ENCODE peak calls at places on chromosome 14, in six cellular contexts. V is Peyer's patch, X is breast epithelium, Y is spleen, C is stomach, M is body of pancreas. G is an unnamed sample.

GRCh38 chr14:51653096-51653814 is 1.5 kb downstream of the FRMD6 start:
- DNase-seq in V (no peak), X (no peak), Y (no peak), C (no peak), M (no peak), G (no peak)

GRCh38 chr14:99612065-99612736 is 8.2 kb upstream of the CCDC85C start:
- DNase-seq in V (peak; percentile 81), X (no peak), Y (no peak), C (peak; percentile 56), M (no peak), G (no peak)

GRCh38 chr14:104288272-104288671 is 149.9 kb downstream of the KIF26A start:
- DNase-seq in V (no peak), X (peak; percentile 31), Y (peak; percentile 54), C (no peak), M (peak; percentile 1), G (no peak)

GRCh38 chr14:71985538-71986234 is 53.5 kb downstream of the RGS6 start:
- DNase-seq in V (no peak), X (no peak), Y (no peak), C (no peak), M (no peak), G (no peak)

GRCh38 chr14:49306152-49306751 is 279.9 kb downstream of the RPS29 start:
- DNase-seq in V (no peak), X (no peak), Y (no peak), C (no peak), M (no peak), G (no peak)

GRCh38 chr14:72643317-72643801 is 250.5 kb downstream of the DPF3 start:
- DNase-seq in V (no peak), X (no peak), Y (no peak), C (no peak), M (no peak), G (no peak)

GRCh38 chr14:91230363-91231035 is 14.0 kb downstream of the GPR68 start:
- DNase-seq in V (no peak), X (no peak), Y (no peak), C (no peak), M (no peak), G (no peak)

GRCh38 chr14:26872930-26873470 is 275.2 kb upstream of the NOVA1 start:
- DNase-seq in V (no peak), X (no peak), Y (no peak), C (no peak), M (peak; percentile 20), G (no peak)

GRCh38 chr14:105442125-105442524 is 22.5 kb downstream of the MTA1 start:
- DNase-seq in V (no peak), X (no peak), Y (no peak), C (no peak), M (no peak), G (no peak)

GRCh38 chr14:59419383-59419782 is 45.8 kb downstream of the GPR135 start:
- DNase-seq in V (no peak), X (no peak), Y (no peak), C (no peak), M (no peak), G (no peak)

GRCh38 chr14:92959761-92960680 is 37.1 kb downstream of the CHGA start:
- DNase-seq in V (no peak), X (no peak), Y (peak; percentile 66), C (no peak), M (no peak), G (no peak)

GRCh38 chr14:91140672-91141071 is 26.8 kb downstream of the DGLUCY start:
- DNase-seq in V (peak; percentile 74), X (no peak), Y (no peak), C (peak; percentile 45), M (no peak), G (no peak)

GRCh38 chr14:60589442-60589841 is 59.8 kb downstream of the SIX1 start:
- DNase-seq in V (no peak), X (no peak), Y (no peak), C (no peak), M (no peak), G (no peak)

GRCh38 chr14:29805415-29806123 is 122.1 kb downstream of the PRKD1 start:
- DNase-seq in V (no peak), X (no peak), Y (no peak), C (peak; percentile 73), M (peak; percentile 88), G (peak; percentile 44)

GRCh38 chr14:96681826-96682225 is 115.4 kb upstream of the VRK1 start:
- DNase-seq in V (no peak), X (no peak), Y (no peak), C (no peak), M (no peak), G (no peak)

GRCh38 chr14:100737526-100737925 is 10.8 kb downstream of the DLK1 start:
- DNase-seq in V (no peak), X (peak; percentile 15), Y (peak; percentile 62), C (no peak), M (no peak), G (no peak)

GRCh38 chr14:93212432-93212831 is 5.4 kb downstream of the UBR7 start:
- DNase-seq in V (no peak), X (no peak), Y (no peak), C (no peak), M (no peak), G (no peak)

GRCh38 chr14:71141701-71142374 is 234.6 kb downstream of the PCNX1 start:
- DNase-seq in V (no peak), X (no peak), Y (no peak), C (no peak), M (no peak), G (no peak)

GRCh38 chr14:30888480-30889243 is 14.3 kb downstream of the COCH start:
- DNase-seq in V (no peak), X (no peak), Y (no peak), C (no peak), M (no peak), G (no peak)

GRCh38 chr14:65025818-65026217 is 39.1 kb downstream of the FNTB start:
- DNase-seq in V (no peak), X (no peak), Y (no peak), C (no peak), M (no peak), G (no peak)

GRCh38 chr14:85539510-85539909 is 9.6 kb downstream of the FLRT2 start:
- DNase-seq in V (no peak), X (no peak), Y (no peak), C (no peak), M (no peak), G (no peak)

GRCh38 chr14:21267431-21267845 is 1.8 kb downstream of the HNRNPC start:
- DNase-seq in V (no peak), X (no peak), Y (no peak), C (no peak), M (no peak), G (no peak)

GRCh38 chr14:21268612-21269251 is 510 bp downstream of the HNRNPC start:
- DNase-seq in V (peak; percentile 64), X (no peak), Y (no peak), C (peak; percentile 30), M (peak; percentile 27), G (peak; percentile 61)

GRCh38 chr14:21267886-21268611 is 1.2 kb downstream of the HNRNPC start:
- DNase-seq in V (no peak), X (no peak), Y (no peak), C (no peak), M (no peak), G (no peak)

GRCh38 chr14:21264025-21264801 is 5.0 kb downstream of the HNRNPC start:
- DNase-seq in V (no peak), X (no peak), Y (no peak), C (no peak), M (no peak), G (no peak)

DNA sequence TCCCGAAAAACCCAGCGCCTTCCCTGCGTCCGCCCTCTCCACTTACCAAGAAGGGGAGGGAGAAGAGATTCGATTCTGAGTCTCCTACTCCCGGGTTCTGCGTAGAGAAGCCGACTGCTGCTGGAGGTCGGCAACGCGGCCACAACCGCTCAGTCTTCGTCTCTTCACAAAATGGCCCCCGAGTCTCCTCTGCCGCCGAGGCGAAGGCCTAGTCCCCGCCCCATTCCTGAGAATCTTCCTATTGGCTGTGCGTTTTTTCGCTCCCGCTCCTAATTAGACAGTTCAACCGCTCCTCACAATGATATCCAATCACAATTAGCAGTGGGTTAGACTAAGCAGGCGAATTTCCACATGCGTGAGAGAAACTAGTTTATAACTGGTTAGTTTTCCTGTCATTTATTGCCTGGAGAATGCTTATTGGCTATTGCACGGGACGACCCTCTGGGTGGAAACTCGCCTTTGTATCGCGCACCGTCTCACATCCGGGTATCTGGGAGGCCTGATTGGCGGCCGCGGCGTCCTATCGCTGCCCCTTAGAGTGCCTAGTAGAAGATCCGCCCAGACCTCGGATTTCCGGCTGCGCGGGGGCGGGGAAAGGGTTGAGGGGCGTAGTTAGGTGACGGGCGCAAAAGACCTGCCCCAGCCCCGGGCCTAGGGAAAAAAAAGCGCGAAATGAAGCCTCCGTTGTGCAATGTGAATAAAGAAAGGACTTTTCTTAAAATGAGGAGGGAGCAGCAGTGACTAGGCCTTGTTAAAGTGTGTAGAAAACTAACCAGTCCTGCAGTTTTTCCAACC is at the start of gene HNRNPC:
- DNase-seq in V (peak; percentile 100), X (peak; percentile 100), Y (peak; percentile 100), C (peak; percentile 100), M (peak; percentile 99), G (peak; percentile 100)
- TF ChIP-seq POLR2A in V (peak; percentile 96), X (peak; percentile 99), Y (peak; percentile 90), C (no peak), M (peak; percentile 99), G (peak; percentile 97)

DNA sequence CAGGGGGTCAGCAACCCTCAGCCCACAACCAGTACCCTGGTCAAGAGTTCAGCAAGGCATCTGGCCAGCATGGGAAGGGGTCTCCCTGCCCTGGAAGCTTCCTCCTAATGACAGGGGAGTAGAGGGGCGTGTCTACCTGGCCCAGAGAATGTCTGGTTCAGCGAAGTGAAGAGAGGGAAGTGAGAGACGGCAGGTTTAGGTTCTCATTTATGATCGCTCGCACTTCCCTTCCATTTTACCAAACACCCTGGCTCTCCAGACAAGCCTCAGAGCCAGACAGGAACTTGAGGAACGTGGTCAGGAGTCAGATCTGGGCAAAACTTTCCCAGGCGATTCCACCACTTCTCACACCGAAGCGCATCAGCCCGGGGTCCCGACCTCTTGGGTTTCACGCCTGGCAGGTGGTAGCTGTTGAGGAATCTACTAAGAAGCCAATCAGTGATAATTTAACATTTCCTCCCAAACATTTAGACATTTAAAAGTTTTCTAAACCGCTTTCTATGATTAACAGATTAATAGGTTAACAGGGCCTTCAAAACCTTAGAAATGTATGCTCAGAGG is 21.3 kb downstream of the ACTN1 start:
- DNase-seq in V (no peak), X (no peak), Y (no peak), C (no peak), M (no peak), G (no peak)
- H3K4me3 ChIP-seq in V (no peak overlapping the region), X (no peak overlapping the region), Y (no peak overlapping the region), C (no peak overlapping the region), M (no peak overlapping the region), G (no peak overlapping the region)

GRCh38 chr14:53599221-53599945 is 357.2 kb downstream of the BMP4 start:
- DNase-seq in V (no peak), X (no peak), Y (no peak), C (no peak), M (no peak), G (no peak)
- TF ChIP-seq POLR2A in V (no peak), X (no peak), Y (no peak), C (no peak), M (no peak), G (no peak)

DNA sequence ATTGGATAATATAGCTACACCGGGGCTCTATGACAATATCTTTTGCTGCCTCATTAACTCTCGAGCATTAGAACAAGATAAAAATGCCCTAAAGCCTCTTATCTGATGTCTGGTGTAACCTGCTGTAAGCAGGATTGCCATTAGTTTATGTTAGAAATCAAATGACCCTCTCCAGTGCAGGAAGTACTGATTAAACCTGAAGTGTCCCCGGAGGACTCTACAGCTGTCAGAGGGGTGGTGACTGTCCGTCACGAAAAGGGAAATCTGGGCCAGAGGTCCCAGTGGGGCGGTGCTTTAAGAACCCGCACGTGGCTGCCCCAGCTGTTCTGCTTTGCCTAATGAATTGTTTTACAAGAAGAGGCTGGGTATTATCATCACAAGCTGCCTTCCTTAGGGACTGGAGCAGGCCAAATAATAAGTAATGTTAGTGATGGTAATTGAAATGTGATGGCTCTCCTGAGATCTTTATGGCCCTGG is 55.7 kb downstream of the LIN52 start:
- DNase-seq in V (peak; percentile 86), X (no peak), Y (peak; percentile 79), C (no peak), M (peak; percentile 11), G (peak; percentile 75)
- H3K4me3 ChIP-seq in V (no peak overlapping the region), X (no peak overlapping the region), Y (no peak overlapping the region), C (no peak overlapping the region), M (no peak overlapping the region), G (no peak overlapping the region)

G was measured in tibial nerve.